ENCODE peak calls at places on chromosome X, in nine cellular contexts. B, P, K, J, D, X, G, S and Z are unnamed samples.

GRCh38 chrX:133685806-133686205 is 270.5 kb upstream of the GPC4 start:
- DNase-seq in B (no peak), P (no peak), K (no peak), J (peak; percentile 21), D (no peak), X (no peak), G (peak; percentile 6), S (no peak), Z (no peak)

GRCh38 chrX:95956780-95957179 is 727.9 kb upstream of the DIAPH2 start:
- DNase-seq in B (no peak), P (no peak), K (no peak), J (no peak), D (no peak), X (no peak), G (no peak), S (no peak), Z (no peak)

GRCh38 chrX:47573334-47574095 is 8.7 kb upstream of the TIMP1 start:
- DNase-seq in B (peak; percentile 66), P (no peak), K (no peak), J (peak; percentile 70), D (no peak), X (no peak), G (peak; percentile 84), S (no peak), Z (no peak)

GRCh38 chrX:703466-704210 is 73.0 kb downstream of the SHOX start:
- DNase-seq in B (no peak), P (no peak), K (no peak), J (no peak), D (no peak), X (no peak), G (no peak), S (no peak), Z (no peak)

GRCh38 chrX:133440797-133441163 is 25.5 kb upstream of the GPC4 start:
- DNase-seq in B (no peak), P (no peak), K (no peak), J (no peak), D (no peak), X (no peak), G (no peak), S (no peak), Z (no peak)

GRCh38 chrX:134444681-134445080 is 15.3 kb upstream of the HPRT1 start:
- DNase-seq in B (no peak), P (no peak), K (no peak), J (no peak), D (no peak), X (no peak), G (no peak), S (no peak), Z (no peak)

GRCh38 chrX:50200907-50201306 is at the start of gene AKAP4:
- DNase-seq in B (no peak), P (no peak), K (no peak), J (no peak), D (no peak), X (no peak), G (no peak), S (no peak), Z (no peak)

GRCh38 chrX:84709987-84710386 is 207.7 kb upstream of the HDX start:
- DNase-seq in B (no peak), P (no peak), K (no peak), J (no peak), D (no peak), X (no peak), G (no peak), S (no peak), Z (no peak)

GRCh38 chrX:139974496-139974895 is 9.2 kb upstream of the CXorf66 start:
- DNase-seq in B (no peak), P (no peak), K (no peak), J (no peak), D (no peak), X (no peak), G (no peak), S (no peak), Z (no peak)

GRCh38 chrX:56429581-56429980 is 133.8 kb upstream of the UBQLN2 start:
- DNase-seq in B (no peak), P (no peak), K (no peak), J (no peak), D (no peak), X (no peak), G (no peak), S (no peak), Z (no peak)

GRCh38 chrX:110086916-110087484 is 84.1 kb downstream of the TMEM164 start:
- DNase-seq in B (peak; percentile 90), P (peak; percentile 59), K (no peak), J (no peak), D (peak; percentile 70), X (no peak), G (peak; percentile 90), S (peak; percentile 71), Z (no peak)

GRCh38 chrX:53089224-53089842 is 4.6 kb upstream of the KANTR start:
- DNase-seq in B (peak; percentile 62), P (peak; percentile 34), K (peak; percentile 57), J (peak; percentile 60), D (no peak), X (peak; percentile 47), G (peak; percentile 76), S (peak; percentile 49), Z (no peak)

GRCh38 chrX:100413231-100413630 is 3.2 kb upstream of the PCDH19 start:
- DNase-seq in B (peak; percentile 69), P (no peak), K (peak; percentile 44), J (peak; percentile 29), D (no peak), X (no peak), G (peak; percentile 73), S (peak; percentile 61), Z (no peak)

GRCh38 chrX:1554469-1555210 is 17.7 kb upstream of the P2RY8 start:
- DNase-seq in B (no peak), P (no peak), K (peak; percentile 25), J (no peak), D (no peak), X (no peak), G (no peak), S (no peak), Z (no peak)

DNA sequence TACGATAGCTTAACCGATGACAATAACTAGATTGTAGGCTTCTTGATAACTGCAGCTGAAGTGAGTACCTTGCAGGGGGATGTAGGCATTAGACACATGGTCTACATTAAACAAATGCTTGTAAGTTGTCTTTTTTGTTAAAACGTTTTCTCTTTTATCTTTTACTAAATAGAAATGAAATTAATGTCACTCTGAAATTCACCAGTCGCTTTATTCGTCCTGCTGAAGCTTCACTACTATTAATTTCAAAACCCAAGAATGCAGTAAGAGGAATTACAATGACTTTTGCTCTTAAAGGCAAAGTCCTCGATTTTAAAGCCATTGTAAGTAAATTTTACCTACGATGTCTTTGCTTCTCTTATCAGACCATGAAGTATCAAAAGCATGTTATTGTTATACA is 239.7 kb downstream of the CFAP47 start:
- DNase-seq in B (no peak), P (no peak), K (no peak), J (no peak), D (no peak), X (no peak), G (no peak), S (no peak), Z (no peak)
- H3K27me3 ChIP-seq in B (no peaks in the 10 kb centered on the region), P (no peaks in the 10 kb centered on the region), K (no peaks in the 10 kb centered on the region), J (no peaks in the 10 kb centered on the region), D (no peaks in the 10 kb centered on the region), X (no peaks in the 10 kb centered on the region), G (no peaks in the 10 kb centered on the region), S (no peaks in the 10 kb centered on the region), Z (no peaks in the 10 kb centered on the region)

GRCh38 chrX:130301405-130301804 is 32.7 kb upstream of the ZNF280C start:
- DNase-seq in B (no peak), P (no peak), K (no peak), J (no peak), D (no peak), X (no peak), G (no peak), S (no peak), Z (no peak)
- H3K27ac ChIP-seq in B (no peak overlapping the region), P (no peak overlapping the region), K (no peak overlapping the region), J (no peak overlapping the region), D (no peak overlapping the region), X (no peak overlapping the region), G (no peak overlapping the region), S (no peak overlapping the region), Z (no peak overlapping the region)

GRCh38 chrX:103687696-103688191 is 1.2 kb upstream of the MORF4L2 start:
- DNase-seq in B (peak; percentile 74), P (peak; percentile 64), K (peak; percentile 54), J (peak; percentile 72), D (peak; percentile 77), X (peak; percentile 48), G (peak; percentile 85), S (peak; percentile 79), Z (no peak)
- TF ChIP-seq CTCF in B (peak; percentile 84), P (peak; percentile 63), K (peak; percentile 15), J (peak; percentile 36), D (peak; percentile 83), X (peak; percentile 43), G (peak; percentile 61), S (peak; percentile 71), Z (peak; percentile 67)

GRCh38 chrX:124433186-124433585 is 86.8 kb downstream of the SH2D1A start:
- DNase-seq in B (no peak), P (no peak), K (no peak), J (no peak), D (no peak), X (no peak), G (no peak), S (no peak), Z (no peak)

GRCh38 chrX:124440674-124441073 is 94.3 kb downstream of the SH2D1A start:
- DNase-seq in B (no peak), P (no peak), K (no peak), J (no peak), D (no peak), X (no peak), G (no peak), S (no peak), Z (no peak)

GRCh38 chrX:124435616-124436015 is 89.3 kb downstream of the SH2D1A start:
- DNase-seq in B (no peak), P (no peak), K (no peak), J (no peak), D (no peak), X (no peak), G (no peak), S (no peak), Z (no peak)
- H3K27me3 ChIP-seq in B (no peaks in the 10 kb centered on the region), P (no peaks in the 10 kb centered on the region), K (no peaks in the 10 kb centered on the region), J (no peaks in the 10 kb centered on the region), D (no peaks in the 10 kb centered on the region), X (no peaks in the 10 kb centered on the region), G (no peaks in the 10 kb centered on the region), S (no peaks in the 10 kb centered on the region), Z (no peaks in the 10 kb centered on the region)

GRCh38 chrX:43469391-43470054 is 186.6 kb upstream of the MAOA start:
- DNase-seq in B (no peak), P (no peak), K (no peak), J (no peak), D (no peak), X (no peak), G (no peak), S (no peak), Z (no peak)
- H3K27ac ChIP-seq in B (no peak overlapping the region), P (no peak overlapping the region), K (no peak overlapping the region), J (no peak overlapping the region), D (no peak overlapping the region), X (no peak overlapping the region), G (no peak overlapping the region), S (no peak overlapping the region), Z (no peak overlapping the region)